ENCODE peak calls at places on chromosome 7, in nine cellular contexts. One of them, this sample, is unnamed.

GRCh38 chr7:2862831-2863361 is 18.8 kb upstream of the GNA12 start:
- DNase-seq in glutamatergic neuron: no peak
- DNase-seq in AML-193: no peak
- DNase-seq in CD8-positive, alpha-beta memory T cell: peak
- DNase-seq in heart right ventricle: no peak
- DNase-seq in SW 1271: no peak
- DNase-seq in lower lobe of right lung: no peak
- DNase-seq in fibroblast of mammary gland: no peak
- DNase-seq in activated gamma-delta T cell: no peak
- DNase-seq in this sample: no peak

GRCh38 chr7:136655414-136655813 is 213.0 kb upstream of the CHRM2 start:
- DNase-seq in glutamatergic neuron: no peak
- DNase-seq in AML-193: no peak
- DNase-seq in CD8-positive, alpha-beta memory T cell: no peak
- DNase-seq in heart right ventricle: no peak
- DNase-seq in SW 1271: no peak
- DNase-seq in lower lobe of right lung: no peak
- DNase-seq in fibroblast of mammary gland: no peak
- DNase-seq in activated gamma-delta T cell: no peak
- DNase-seq in this sample: no peak

GRCh38 chr7:106217089-106217542 is 67.7 kb downstream of the NAMPT start:
- DNase-seq in glutamatergic neuron: no peak
- DNase-seq in AML-193: no peak
- DNase-seq in CD8-positive, alpha-beta memory T cell: no peak
- DNase-seq in heart right ventricle: peak
- DNase-seq in SW 1271: peak
- DNase-seq in lower lobe of right lung: peak
- DNase-seq in fibroblast of mammary gland: peak
- DNase-seq in activated gamma-delta T cell: no peak
- DNase-seq in this sample: no peak

GRCh38 chr7:44327981-44328380 is 2.6 kb upstream of the CAMK2B start:
- DNase-seq in glutamatergic neuron: no peak
- DNase-seq in AML-193: no peak
- DNase-seq in CD8-positive, alpha-beta memory T cell: no peak
- DNase-seq in heart right ventricle: no peak
- DNase-seq in SW 1271: no peak
- DNase-seq in lower lobe of right lung: no peak
- DNase-seq in fibroblast of mammary gland: no peak
- DNase-seq in activated gamma-delta T cell: no peak
- DNase-seq in this sample: no peak

GRCh38 chr7:66429498-66430163 is 199.1 kb upstream of the KCTD7 start:
- DNase-seq in glutamatergic neuron: no peak
- DNase-seq in AML-193: no peak
- DNase-seq in CD8-positive, alpha-beta memory T cell: no peak
- DNase-seq in heart right ventricle: no peak
- DNase-seq in SW 1271: no peak
- DNase-seq in lower lobe of right lung: no peak
- DNase-seq in fibroblast of mammary gland: peak
- DNase-seq in activated gamma-delta T cell: no peak
- DNase-seq in this sample: no peak

GRCh38 chr7:131110294-131111080 is 217.2 kb upstream of the MKLN1 start:
- DNase-seq in glutamatergic neuron: no peak
- DNase-seq in AML-193: no peak
- DNase-seq in CD8-positive, alpha-beta memory T cell: no peak
- DNase-seq in heart right ventricle: no peak
- DNase-seq in SW 1271: no peak
- DNase-seq in lower lobe of right lung: no peak
- DNase-seq in fibroblast of mammary gland: peak
- DNase-seq in activated gamma-delta T cell: no peak
- DNase-seq in this sample: peak

GRCh38 chr7:44218418-44219201 is 17.8 kb downstream of the YKT6 start:
- DNase-seq in glutamatergic neuron: peak
- DNase-seq in AML-193: no peak
- DNase-seq in CD8-positive, alpha-beta memory T cell: no peak
- DNase-seq in heart right ventricle: peak
- DNase-seq in SW 1271: no peak
- DNase-seq in lower lobe of right lung: peak
- DNase-seq in fibroblast of mammary gland: no peak
- DNase-seq in activated gamma-delta T cell: no peak
- DNase-seq in this sample: no peak

GRCh38 chr7:26789481-26790175 is 74.8 kb downstream of the SKAP2 start:
- DNase-seq in glutamatergic neuron: no peak
- DNase-seq in AML-193: no peak
- DNase-seq in CD8-positive, alpha-beta memory T cell: no peak
- DNase-seq in heart right ventricle: no peak
- DNase-seq in SW 1271: no peak
- DNase-seq in lower lobe of right lung: no peak
- DNase-seq in fibroblast of mammary gland: peak
- DNase-seq in activated gamma-delta T cell: no peak
- DNase-seq in this sample: no peak

GRCh38 chr7:117478796-117479479 is 887 bp upstream of the CFTR start:
- DNase-seq in glutamatergic neuron: no peak
- DNase-seq in AML-193: no peak
- DNase-seq in CD8-positive, alpha-beta memory T cell: no peak
- DNase-seq in heart right ventricle: no peak
- DNase-seq in SW 1271: no peak
- DNase-seq in lower lobe of right lung: no peak
- DNase-seq in fibroblast of mammary gland: no peak
- DNase-seq in activated gamma-delta T cell: no peak
- DNase-seq in this sample: peak

GRCh38 chr7:19480383-19480782 is 228.5 kb downstream of the POLR1F start:
- DNase-seq in glutamatergic neuron: no peak
- DNase-seq in AML-193: no peak
- DNase-seq in CD8-positive, alpha-beta memory T cell: no peak
- DNase-seq in heart right ventricle: no peak
- DNase-seq in SW 1271: no peak
- DNase-seq in lower lobe of right lung: no peak
- DNase-seq in fibroblast of mammary gland: no peak
- DNase-seq in activated gamma-delta T cell: no peak
- DNase-seq in this sample: no peak

GRCh38 chr7:92691578-92691977 is 101.4 kb upstream of the FAM133B start:
- DNase-seq in glutamatergic neuron: no peak
- DNase-seq in AML-193: peak
- DNase-seq in CD8-positive, alpha-beta memory T cell: peak
- DNase-seq in heart right ventricle: no peak
- DNase-seq in SW 1271: peak
- DNase-seq in lower lobe of right lung: no peak
- DNase-seq in fibroblast of mammary gland: peak
- DNase-seq in activated gamma-delta T cell: no peak
- DNase-seq in this sample: peak

GRCh38 chr7:130649004-130649790 is 19.4 kb downstream of the COPG2 start:
- DNase-seq in glutamatergic neuron: no peak
- DNase-seq in AML-193: no peak
- DNase-seq in CD8-positive, alpha-beta memory T cell: no peak
- DNase-seq in heart right ventricle: no peak
- DNase-seq in SW 1271: no peak
- DNase-seq in lower lobe of right lung: no peak
- DNase-seq in fibroblast of mammary gland: peak
- DNase-seq in activated gamma-delta T cell: no peak
- DNase-seq in this sample: no peak

GRCh38 chr7:108246227-108246837 is 116.2 kb upstream of the LAMB4 start:
- DNase-seq in glutamatergic neuron: no peak
- DNase-seq in AML-193: peak
- DNase-seq in CD8-positive, alpha-beta memory T cell: no peak
- DNase-seq in heart right ventricle: no peak
- DNase-seq in SW 1271: peak
- DNase-seq in lower lobe of right lung: no peak
- DNase-seq in fibroblast of mammary gland: peak
- DNase-seq in activated gamma-delta T cell: no peak
- DNase-seq in this sample: peak

GRCh38 chr7:18087687-18088078 is 60.0 kb upstream of the PRPS1L1 start:
- DNase-seq in glutamatergic neuron: peak
- DNase-seq in AML-193: no peak
- DNase-seq in CD8-positive, alpha-beta memory T cell: no peak
- DNase-seq in heart right ventricle: no peak
- DNase-seq in SW 1271: no peak
- DNase-seq in lower lobe of right lung: no peak
- DNase-seq in fibroblast of mammary gland: no peak
- DNase-seq in activated gamma-delta T cell: no peak
- DNase-seq in this sample: peak

GRCh38 chr7:73557397-73558257 is at the start of gene BCL7B:
- DNase-seq in glutamatergic neuron: peak
- DNase-seq in AML-193: peak
- DNase-seq in CD8-positive, alpha-beta memory T cell: peak
- DNase-seq in heart right ventricle: peak
- DNase-seq in SW 1271: peak
- DNase-seq in lower lobe of right lung: peak
- DNase-seq in fibroblast of mammary gland: peak
- DNase-seq in activated gamma-delta T cell: peak
- DNase-seq in this sample: peak

GRCh38 chr7:149196151-149196704 is 882 bp downstream of the ZNF282 start:
- DNase-seq in glutamatergic neuron: peak
- DNase-seq in AML-193: no peak
- DNase-seq in CD8-positive, alpha-beta memory T cell: peak
- DNase-seq in heart right ventricle: no peak
- DNase-seq in SW 1271: no peak
- DNase-seq in lower lobe of right lung: no peak
- DNase-seq in fibroblast of mammary gland: no peak
- DNase-seq in activated gamma-delta T cell: no peak
- DNase-seq in this sample: peak